ENCODE peak calls at places on chromosomes 4 and X, in seven cellular contexts. R is activated T-helper 1 cell treated with anti-CD3 and anti-CD28 coated beads, Interleukin-2, amount 50 U/mL, for 16 hours; V is non-pigmented ciliary epithelial cell; L is H9; H is tibial nerve; O is HFF-Myc; C is right cardiac atrium. E is an unnamed sample.

GRCh38 chr4:169741569-169741968 is 16.2 kb downstream of the HPF1 start:
- DNase-seq in R (no peak), V (no peak), L (no peak), H (no peak), O (no peak), C (no peak), E (no peak)

GRCh38 chr4:68655764-68656444 is 14.5 kb downstream of the UGT2B15 start:
- DNase-seq in R (no peak), V (no peak), L (no peak), H (no peak), O (no peak), C (no peak), E (no peak)

GRCh38 chrX:11386001-11386523 is 92.8 kb downstream of the AMELX start:
- DNase-seq in R (no peak), V (no peak), L (no peak), H (no peak), O (no peak), C (peak), E (no peak)

GRCh38 chrX:19571708-19572107 is 56.4 kb upstream of the MAP3K15 start:
- DNase-seq in R (no peak), V (no peak), L (no peak), H (no peak), O (no peak), C (no peak), E (no peak)

GRCh38 chr4:24174622-24175021 is 284.8 kb upstream of the PPARGC1A start:
- DNase-seq in R (no peak), V (no peak), L (no peak), H (no peak), O (no peak), C (no peak), E (no peak)

GRCh38 chr4:187664011-187664410 is 331.6 kb upstream of the ZFP42 start:
- DNase-seq in R (no peak), V (no peak), L (no peak), H (no peak), O (no peak), C (no peak), E (no peak)

GRCh38 chr4:11367371-11367770 is 61.3 kb downstream of the HS3ST1 start:
- DNase-seq in R (no peak), V (peak), L (no peak), H (peak), O (no peak), C (peak), E (no peak)

GRCh38 chrX:154002215-154002719 is 17.4 kb downstream of the IRAK1 start:
- DNase-seq in R (no peak), V (no peak), L (no peak), H (peak), O (no peak), C (no peak), E (no peak)

GRCh38 chr4:129143359-129143758 is 47.4 kb downstream of the C4orf33 start:
- DNase-seq in R (no peak), V (no peak), L (no peak), H (no peak), O (no peak), C (no peak), E (no peak)

GRCh38 chr4:121030151-121030550 is 42.2 kb downstream of the NDNF start:
- DNase-seq in R (no peak), V (no peak), L (no peak), H (no peak), O (no peak), C (no peak), E (no peak)

GRCh38 chrX:17869580-17869979 is 8.5 kb upstream of the RAI2 start:
- DNase-seq in R (no peak), V (no peak), L (no peak), H (no peak), O (no peak), C (no peak), E (no peak)

GRCh38 chr4:100014616-100015015 is 64.5 kb upstream of the H2AZ1 start:
- DNase-seq in R (no peak), V (no peak), L (no peak), H (no peak), O (no peak), C (no peak), E (no peak)

GRCh38 chr4:136395212-136395722 is 1137.0 kb downstream of the PCDH18 start:
- DNase-seq in R (no peak), V (no peak), L (peak), H (no peak), O (no peak), C (no peak), E (no peak)

GRCh38 chr4:152572417-152573086 is 36.7 kb upstream of the FBXW7 start:
- DNase-seq in R (no peak), V (peak), L (no peak), H (no peak), O (no peak), C (no peak), E (no peak)

GRCh38 chr4:743463-744211 is 38.0 kb downstream of the PCGF3 start:
- DNase-seq in R (no peak), V (no peak), L (no peak), H (no peak), O (no peak), C (peak), E (no peak)

GRCh38 chrX:1181131-1181530 is 31.3 kb downstream of the CRLF2 start:
- DNase-seq in R (no peak), V (no peak), L (no peak), H (no peak), O (no peak), C (no peak), E (no peak)

E was measured in SK-N-MC.